ENCODE peak calls at places on chromosome 15, in four cellular contexts. J is stimulated activated CD8-positive, alpha-beta memory T cell treated with anti-CD3 and anti-CD28 coated beads, Interleukin-12 subunit alpha, Interleukin-12 subunit beta, amount 100 ng/mL, for 4 hours; A is K562; D is activated naive CD8-positive, alpha-beta T cell treated with anti-CD3 and anti-CD28 coated beads for 36 hours. V is an unnamed sample.

GRCh38 chr15:99052205-99052604 is 44.6 kb upstream of the PGPEP1L start:
- DNase-seq in J (no peak), A (no peak), D (no peak), V (no peak)

GRCh38 chr15:80494311-80494710 is 90.1 kb downstream of the ARNT2 start:
- DNase-seq in J (no peak), A (no peak), D (no peak), V (no peak)

GRCh38 chr15:91258436-91258779 is 158.4 kb downstream of the SV2B start:
- DNase-seq in J (no peak), A (no peak), D (peak), V (no peak)

GRCh38 chr15:92670625-92671024 is 15.1 kb upstream of the FAM174B start:
- DNase-seq in J (no peak), A (no peak), D (no peak), V (no peak)

GRCh38 chr15:42707873-42708544 is 28.9 kb downstream of the CDAN1 start:
- DNase-seq in J (no peak), A (no peak), D (no peak), V (no peak)

GRCh38 chr15:49492834-49493233 is 69.8 kb downstream of the FGF7 start:
- DNase-seq in J (no peak), A (no peak), D (no peak), V (no peak)

GRCh38 chr15:39580630-39581500 is at the start of gene THBS1:
- DNase-seq in J (peak), A (no peak), D (peak), V (no peak)

GRCh38 chr15:31471731-31472430 is 145.2 kb downstream of the KLF13 start:
- DNase-seq in J (no peak), A (no peak), D (no peak), V (no peak)

GRCh38 chr15:93835378-93835777 is 396.0 kb upstream of the MCTP2 start:
- DNase-seq in J (no peak), A (no peak), D (no peak), V (no peak)

GRCh38 chr15:41607033-41607432 is 48.0 kb downstream of the TYRO3 start:
- DNase-seq in J (no peak), A (no peak), D (no peak), V (no peak)

GRCh38 chr15:101105059-101105851 is 146.6 kb downstream of the CHSY1 start:
- DNase-seq in J (no peak), A (no peak), D (no peak), V (no peak)

GRCh38 chr15:76972420-76973361 is 22.2 kb upstream of the PSTPIP1 start:
- DNase-seq in J (no peak), A (peak), D (no peak), V (no peak)

GRCh38 chr15:83947156-83947555 is 288.4 kb upstream of the GOLGA6L4 start:
- DNase-seq in J (no peak), A (no peak), D (no peak), V (no peak)

GRCh38 chr15:46304320-46304719 is 669.5 kb downstream of the SQOR start:
- DNase-seq in J (no peak), A (peak), D (no peak), V (no peak)

GRCh38 chr15:26702381-26702780 is 70.5 kb downstream of the GABRB3 start:
- DNase-seq in J (no peak), A (no peak), D (no peak), V (no peak)

GRCh38 chr15:25504307-25504706 is 65.5 kb upstream of the UBE3A start:
- DNase-seq in J (no peak), A (no peak), D (no peak), V (no peak)

GRCh38 chr15:81297147-81297572 is 26.8 kb downstream of the STARD5 start:
- DNase-seq in J (no peak), A (no peak), D (no peak), V (no peak)

GRCh38 chr15:101807345-101807945 is 4.1 kb downstream of the OR4F6 start:
- DNase-seq in J (no peak), A (no peak), D (no peak), V (no peak)

GRCh38 chr15:64050281-64051092 is 4.2 kb upstream of the DAPK2 start:
- DNase-seq in J (no peak), A (no peak), D (no peak), V (no peak)

GRCh38 chr15:98134875-98135274 is 174.4 kb downstream of the ARRDC4 start:
- DNase-seq in J (no peak), A (no peak), D (no peak), V (no peak)

GRCh38 chr15:85646538-85647091 is 148.1 kb downstream of the KLHL25 start:
- DNase-seq in J (no peak), A (no peak), D (no peak), V (peak)

GRCh38 chr15:41417812-41418211 is 917 bp downstream of the RTF1 start:
- DNase-seq in J (no peak), A (peak), D (no peak), V (peak)

GRCh38 chr15:84752195-84752594 is 3.8 kb downstream of the ZNF592 start:
- DNase-seq in J (no peak), A (no peak), D (no peak), V (no peak)

GRCh38 chr15:93088200-93088980 is 621 bp downstream of the RGMA start:
- DNase-seq in J (no peak), A (no peak), D (peak), V (peak)

GRCh38 chr15:39530446-39531342 is 50.2 kb upstream of the THBS1 start:
- DNase-seq in J (no peak), A (no peak), D (no peak), V (no peak)

GRCh38 chr15:51708013-51708412 is 26.7 kb downstream of the SCG3 start:
- DNase-seq in J (no peak), A (no peak), D (no peak), V (no peak)

GRCh38 chr15:78991476-78991875 is 46.6 kb upstream of the CTSH start:
- DNase-seq in J (no peak), A (no peak), D (no peak), V (no peak)

GRCh38 chr15:90400005-90400758 is 12.1 kb downstream of the IQGAP1 start:
- DNase-seq in J (no peak), A (no peak), D (no peak), V (no peak)

GRCh38 chr15:20346082-20346805 is 195.4 kb downstream of the GOLGA6L6 start:
- DNase-seq in J (no peak), A (no peak), D (no peak), V (peak)

GRCh38 chr15:68829068-68829467 is 8.4 kb upstream of the ANP32A start:
- DNase-seq in J (no peak), A (peak), D (peak), V (peak)

GRCh38 chr15:29103825-29104565 is 165.6 kb downstream of the NSMCE3 start:
- DNase-seq in J (no peak), A (no peak), D (peak), V (peak)